ENCODE peak calls at places on chromosomes 3 and 15, in seven cellular contexts. P is caudate nucleus, R is NCI-H774, C is ecto neural progenitor cell, Q is GM23248, Z is iPS DF 6.9, X is AG04450. U is an unnamed sample.

GRCh38 chr3:197125601-197126000 is 96.0 kb upstream of the MELTF start:
- DNase-seq in X (no peak), C (no peak), P (no peak), Z (no peak), Q (peak), R (no peak), U (no peak)

GRCh38 chr3:71444028-71444860 is 139.3 kb downstream of the FOXP1 start:
- DNase-seq in C (no peak), R (no peak), X (peak), Z (no peak), Q (peak), P (no peak), U (no peak)

GRCh38 chr3:81554805-81555204 is 206.6 kb downstream of the GBE1 start:
- DNase-seq in P (no peak), Q (no peak), X (no peak), Z (no peak), C (no peak), R (no peak), U (no peak)

GRCh38 chr15:99732711-99733267 is 448 bp downstream of the LYSMD4 start:
- DNase-seq in Q (no peak), R (no peak), P (no peak), Z (no peak), C (no peak), X (no peak), U (no peak)

GRCh38 chr15:98069256-98069655 is 108.8 kb downstream of the ARRDC4 start:
- DNase-seq in X (no peak), R (no peak), P (no peak), Q (no peak), C (no peak), Z (no peak), U (no peak)

GRCh38 chr3:25291524-25291923 is 136.5 kb upstream of the RARB start:
- DNase-seq in X (no peak), P (no peak), C (no peak), R (peak), Q (no peak), Z (no peak), U (no peak)

GRCh38 chr3:126300761-126301481 is 56.3 kb downstream of the KLF15 start:
- DNase-seq in P (no peak), Q (no peak), X (no peak), Z (no peak), C (no peak), R (no peak), U (no peak)

GRCh38 chr3:176521531-176522175 is 675.6 kb downstream of the TBL1XR1 start:
- DNase-seq in C (no peak), R (no peak), X (no peak), P (no peak), Z (no peak), Q (peak), U (no peak)

GRCh38 chr3:126342991-126343661 is 14.1 kb downstream of the KLF15 start:
- DNase-seq in C (peak), Z (peak), X (no peak), P (no peak), R (no peak), Q (no peak), U (no peak)

GRCh38 chr15:70400766-70401541 is 303.2 kb upstream of the TLE3 start:
- DNase-seq in P (no peak), Z (no peak), X (no peak), C (no peak), R (no peak), Q (peak), U (no peak)

GRCh38 chr3:56825579-56826438 is 24.1 kb upstream of the ARHGEF3 start:
- DNase-seq in R (no peak), Q (peak), C (no peak), Z (no peak), P (no peak), X (no peak), U (no peak)

GRCh38 chr15:23403550-23403949 is 43.5 kb downstream of the GOLGA6L2 start:
- DNase-seq in Q (no peak), R (no peak), P (no peak), Z (no peak), C (no peak), X (no peak), U (no peak)

GRCh38 chr15:83475551-83475950 is 28.4 kb downstream of the SH3GL3 start:
- DNase-seq in R (no peak), Q (peak), Z (no peak), P (no peak), X (no peak), C (no peak), U (no peak)

U was measured in NCI-H345.